ENCODE peak calls at places on chromosomes 6 and 20, in nine cellular contexts. One of them, this sample, is unnamed.
A peak's percentile ranks its signal among the peaks of the same experiment; 100 is the strongest.

GRCh38 chr20:8372819-8373218 is 240.8 kb downstream of the PLCB1 start:
- DNase-seq in CD8-positive, alpha-beta memory T cell: no peak
- DNase-seq in AG04450: no peak
- DNase-seq in heart right ventricle: no peak
- DNase-seq in cardiac muscle cell: no peak
- DNase-seq in dorsolateral prefrontal cortex: no peak
- DNase-seq in PC-3: no peak
- DNase-seq in SK-N-SH: peak; percentile 36
- DNase-seq in pancreas: no peak
- DNase-seq in this sample: no peak

GRCh38 chr6:107656381-107656780 is 166.5 kb downstream of the SOBP start:
- DNase-seq in CD8-positive, alpha-beta memory T cell: no peak
- DNase-seq in AG04450: no peak
- DNase-seq in heart right ventricle: no peak
- DNase-seq in dorsolateral prefrontal cortex: no peak
- DNase-seq in pancreas: no peak
- DNase-seq in SK-N-SH: no peak
- DNase-seq in PC-3: no peak
- DNase-seq in cardiac muscle cell: no peak
- DNase-seq in this sample: no peak

GRCh38 chr6:108737594-108738546 is 110.4 kb upstream of the ARMC2 start:
- DNase-seq in AG04450: peak; percentile 82
- DNase-seq in SK-N-SH: no peak
- DNase-seq in PC-3: peak; percentile 90
- DNase-seq in CD8-positive, alpha-beta memory T cell: no peak
- DNase-seq in heart right ventricle: peak; percentile 38
- DNase-seq in pancreas: no peak
- DNase-seq in dorsolateral prefrontal cortex: peak; percentile 54
- DNase-seq in cardiac muscle cell: peak; percentile 89
- DNase-seq in this sample: peak; percentile 94

GRCh38 chr6:46039646-46040045 is 24.0 kb upstream of the CLIC5 start:
- DNase-seq in cardiac muscle cell: no peak
- DNase-seq in heart right ventricle: no peak
- DNase-seq in pancreas: no peak
- DNase-seq in CD8-positive, alpha-beta memory T cell: no peak
- DNase-seq in AG04450: no peak
- DNase-seq in dorsolateral prefrontal cortex: no peak
- DNase-seq in PC-3: no peak
- DNase-seq in SK-N-SH: no peak
- DNase-seq in this sample: no peak

GRCh38 chr20:44019638-44020335 is 105.1 kb downstream of the TOX2 start:
- DNase-seq in heart right ventricle: no peak
- DNase-seq in cardiac muscle cell: peak; percentile 42
- DNase-seq in dorsolateral prefrontal cortex: no peak
- DNase-seq in pancreas: no peak
- DNase-seq in AG04450: no peak
- DNase-seq in SK-N-SH: no peak
- DNase-seq in PC-3: peak; percentile 45
- DNase-seq in CD8-positive, alpha-beta memory T cell: no peak
- DNase-seq in this sample: no peak

GRCh38 chr6:46184114-46184513 is 13.3 kb upstream of the ENPP5 start:
- DNase-seq in AG04450: peak; percentile 27
- DNase-seq in PC-3: peak; percentile 91
- DNase-seq in heart right ventricle: no peak
- DNase-seq in pancreas: no peak
- DNase-seq in dorsolateral prefrontal cortex: no peak
- DNase-seq in SK-N-SH: no peak
- DNase-seq in CD8-positive, alpha-beta memory T cell: no peak
- DNase-seq in cardiac muscle cell: peak; percentile 89
- DNase-seq in this sample: no peak

GRCh38 chr6:98470821-98471220 is 363.6 kb upstream of the POU3F2 start:
- DNase-seq in heart right ventricle: no peak
- DNase-seq in pancreas: no peak
- DNase-seq in CD8-positive, alpha-beta memory T cell: no peak
- DNase-seq in PC-3: no peak
- DNase-seq in dorsolateral prefrontal cortex: no peak
- DNase-seq in AG04450: no peak
- DNase-seq in cardiac muscle cell: no peak
- DNase-seq in SK-N-SH: no peak
- DNase-seq in this sample: no peak

GRCh38 chr6:151704383-151704782 is 103.1 kb upstream of the ESR1 start:
- DNase-seq in heart right ventricle: no peak
- DNase-seq in CD8-positive, alpha-beta memory T cell: no peak
- DNase-seq in PC-3: no peak
- DNase-seq in dorsolateral prefrontal cortex: no peak
- DNase-seq in AG04450: no peak
- DNase-seq in pancreas: no peak
- DNase-seq in cardiac muscle cell: no peak
- DNase-seq in SK-N-SH: no peak
- DNase-seq in this sample: no peak

GRCh38 chr20:8399963-8400362 is 267.9 kb downstream of the PLCB1 start:
- DNase-seq in heart right ventricle: no peak
- DNase-seq in pancreas: no peak
- DNase-seq in CD8-positive, alpha-beta memory T cell: no peak
- DNase-seq in PC-3: no peak
- DNase-seq in dorsolateral prefrontal cortex: no peak
- DNase-seq in SK-N-SH: no peak
- DNase-seq in cardiac muscle cell: no peak
- DNase-seq in AG04450: no peak
- DNase-seq in this sample: no peak

GRCh38 chr6:14896475-14896874 is 349.4 kb upstream of the JARID2 start:
- DNase-seq in CD8-positive, alpha-beta memory T cell: no peak
- DNase-seq in cardiac muscle cell: no peak
- DNase-seq in pancreas: no peak
- DNase-seq in PC-3: no peak
- DNase-seq in heart right ventricle: no peak
- DNase-seq in dorsolateral prefrontal cortex: no peak
- DNase-seq in AG04450: no peak
- DNase-seq in SK-N-SH: no peak
- DNase-seq in this sample: no peak

GRCh38 chr6:37265031-37265430 is 7.1 kb upstream of the TMEM217 start:
- DNase-seq in pancreas: no peak
- DNase-seq in cardiac muscle cell: no peak
- DNase-seq in dorsolateral prefrontal cortex: no peak
- DNase-seq in CD8-positive, alpha-beta memory T cell: no peak
- DNase-seq in heart right ventricle: no peak
- DNase-seq in PC-3: no peak
- DNase-seq in SK-N-SH: no peak
- DNase-seq in AG04450: no peak
- DNase-seq in this sample: no peak

GRCh38 chr6:134002821-134003220 is 49.6 kb downstream of the SLC2A12 start:
- DNase-seq in dorsolateral prefrontal cortex: no peak
- DNase-seq in AG04450: no peak
- DNase-seq in heart right ventricle: no peak
- DNase-seq in pancreas: no peak
- DNase-seq in CD8-positive, alpha-beta memory T cell: no peak
- DNase-seq in SK-N-SH: no peak
- DNase-seq in cardiac muscle cell: no peak
- DNase-seq in PC-3: no peak
- DNase-seq in this sample: no peak

GRCh38 chr6:152378154-152378553 is 259.0 kb downstream of the SYNE1 start:
- DNase-seq in cardiac muscle cell: no peak
- DNase-seq in pancreas: no peak
- DNase-seq in dorsolateral prefrontal cortex: no peak
- DNase-seq in CD8-positive, alpha-beta memory T cell: no peak
- DNase-seq in AG04450: no peak
- DNase-seq in PC-3: peak; percentile 85
- DNase-seq in SK-N-SH: no peak
- DNase-seq in heart right ventricle: no peak
- DNase-seq in this sample: no peak

GRCh38 chr6:100101656-100102055 is 107.6 kb upstream of the MCHR2 start:
- DNase-seq in CD8-positive, alpha-beta memory T cell: no peak
- DNase-seq in PC-3: peak; percentile 77
- DNase-seq in dorsolateral prefrontal cortex: no peak
- DNase-seq in AG04450: no peak
- DNase-seq in cardiac muscle cell: no peak
- DNase-seq in pancreas: no peak
- DNase-seq in SK-N-SH: no peak
- DNase-seq in heart right ventricle: no peak
- DNase-seq in this sample: no peak

GRCh38 chr6:69622924-69623323 is 173.9 kb downstream of the LMBRD1 start:
- DNase-seq in cardiac muscle cell: no peak
- DNase-seq in CD8-positive, alpha-beta memory T cell: no peak
- DNase-seq in dorsolateral prefrontal cortex: no peak
- DNase-seq in PC-3: no peak
- DNase-seq in heart right ventricle: no peak
- DNase-seq in SK-N-SH: no peak
- DNase-seq in AG04450: no peak
- DNase-seq in pancreas: no peak
- DNase-seq in this sample: no peak

GRCh38 chr6:149492798-149493165 is 8.0 kb upstream of the ZC3H12D start:
- DNase-seq in PC-3: no peak
- DNase-seq in dorsolateral prefrontal cortex: no peak
- DNase-seq in heart right ventricle: no peak
- DNase-seq in SK-N-SH: no peak
- DNase-seq in pancreas: no peak
- DNase-seq in CD8-positive, alpha-beta memory T cell: no peak
- DNase-seq in AG04450: no peak
- DNase-seq in cardiac muscle cell: no peak
- DNase-seq in this sample: no peak
- H3K27ac ChIP-seq in PC-3: no peak overlapping the region
- H3K27ac ChIP-seq in dorsolateral prefrontal cortex: no peak overlapping the region
- H3K27ac ChIP-seq in heart right ventricle: no peak overlapping the region
- H3K27ac ChIP-seq in SK-N-SH: no peak overlapping the region
- H3K27ac ChIP-seq in pancreas: no peak overlapping the region
- H3K27ac ChIP-seq in CD8-positive, alpha-beta memory T cell: no peak overlapping the region
- H3K27ac ChIP-seq in AG04450: no peak overlapping the region
- H3K27ac ChIP-seq in cardiac muscle cell: no peak overlapping the region
- H3K27ac ChIP-seq in this sample: no peak overlapping the region

GRCh38 chr20:24953621-24954133 is 4.6 kb downstream of the CST7 start:
- DNase-seq in pancreas: no peak
- DNase-seq in cardiac muscle cell: no peak
- DNase-seq in heart right ventricle: no peak
- DNase-seq in CD8-positive, alpha-beta memory T cell: no peak
- DNase-seq in dorsolateral prefrontal cortex: no peak
- DNase-seq in SK-N-SH: no peak
- DNase-seq in PC-3: no peak
- DNase-seq in AG04450: no peak
- DNase-seq in this sample: no peak

GRCh38 chr20:24954151-24954550 is 5.1 kb downstream of the CST7 start:
- DNase-seq in heart right ventricle: no peak
- DNase-seq in SK-N-SH: no peak
- DNase-seq in CD8-positive, alpha-beta memory T cell: no peak
- DNase-seq in cardiac muscle cell: no peak
- DNase-seq in AG04450: no peak
- DNase-seq in PC-3: no peak
- DNase-seq in dorsolateral prefrontal cortex: no peak
- DNase-seq in pancreas: no peak
- DNase-seq in this sample: no peak

GRCh38 chr20:24955045-24955444 is 6.0 kb downstream of the CST7 start:
- DNase-seq in PC-3: no peak
- DNase-seq in heart right ventricle: no peak
- DNase-seq in CD8-positive, alpha-beta memory T cell: peak; percentile 38
- DNase-seq in cardiac muscle cell: no peak
- DNase-seq in AG04450: no peak
- DNase-seq in pancreas: no peak
- DNase-seq in dorsolateral prefrontal cortex: no peak
- DNase-seq in SK-N-SH: no peak
- DNase-seq in this sample: no peak

GRCh38 chr20:24957326-24957996 is 8.4 kb downstream of the CST7 start:
- DNase-seq in heart right ventricle: no peak
- DNase-seq in dorsolateral prefrontal cortex: no peak
- DNase-seq in AG04450: no peak
- DNase-seq in SK-N-SH: no peak
- DNase-seq in pancreas: no peak
- DNase-seq in PC-3: no peak
- DNase-seq in cardiac muscle cell: no peak
- DNase-seq in CD8-positive, alpha-beta memory T cell: no peak
- DNase-seq in this sample: no peak

GRCh38 chr20:24956001-24956761 is 7.1 kb downstream of the CST7 start:
- DNase-seq in cardiac muscle cell: no peak
- DNase-seq in dorsolateral prefrontal cortex: no peak
- DNase-seq in AG04450: no peak
- DNase-seq in SK-N-SH: no peak
- DNase-seq in pancreas: no peak
- DNase-seq in CD8-positive, alpha-beta memory T cell: no peak
- DNase-seq in heart right ventricle: no peak
- DNase-seq in PC-3: no peak
- DNase-seq in this sample: no peak
- H3K27ac ChIP-seq in cardiac muscle cell: no peak overlapping the region
- H3K27ac ChIP-seq in dorsolateral prefrontal cortex: no peak overlapping the region
- H3K27ac ChIP-seq in AG04450: no peak overlapping the region
- H3K27ac ChIP-seq in SK-N-SH: no peak overlapping the region
- H3K27ac ChIP-seq in pancreas: no peak overlapping the region
- H3K27ac ChIP-seq in CD8-positive, alpha-beta memory T cell: no peak overlapping the region
- H3K27ac ChIP-seq in heart right ventricle: no peak overlapping the region
- H3K27ac ChIP-seq in PC-3: no peak overlapping the region
- H3K27ac ChIP-seq in this sample: no peak overlapping the region

GRCh38 chr6:75286955-75287354 is 2.4 kb upstream of the TMEM30A start:
- DNase-seq in cardiac muscle cell: no peak
- DNase-seq in dorsolateral prefrontal cortex: no peak
- DNase-seq in CD8-positive, alpha-beta memory T cell: no peak
- DNase-seq in pancreas: no peak
- DNase-seq in PC-3: no peak
- DNase-seq in SK-N-SH: no peak
- DNase-seq in heart right ventricle: no peak
- DNase-seq in AG04450: no peak
- DNase-seq in this sample: no peak
- H3K27ac ChIP-seq in cardiac muscle cell: peak overlapping the region; percentile 20
- H3K27ac ChIP-seq in dorsolateral prefrontal cortex: no peak overlapping the region
- H3K27ac ChIP-seq in CD8-positive, alpha-beta memory T cell: no peak overlapping the region
- H3K27ac ChIP-seq in pancreas: no peak overlapping the region
- H3K27ac ChIP-seq in PC-3: no peak overlapping the region
- H3K27ac ChIP-seq in SK-N-SH: no peak overlapping the region
- H3K27ac ChIP-seq in heart right ventricle: no peak overlapping the region
- H3K27ac ChIP-seq in AG04450: no peak overlapping the region
- H3K27ac ChIP-seq in this sample: peak overlapping the region; percentile 27

GRCh38 chr6:138188278-138188923 is 26.7 kb downstream of the ARFGEF3 start:
- DNase-seq in CD8-positive, alpha-beta memory T cell: no peak
- DNase-seq in SK-N-SH: no peak
- DNase-seq in cardiac muscle cell: no peak
- DNase-seq in AG04450: no peak
- DNase-seq in pancreas: no peak
- DNase-seq in dorsolateral prefrontal cortex: no peak
- DNase-seq in PC-3: peak; percentile 24
- DNase-seq in heart right ventricle: no peak
- DNase-seq in this sample: peak; percentile 29

GRCh38 chr6:138183792-138184134 is 22.0 kb downstream of the ARFGEF3 start:
- DNase-seq in pancreas: no peak
- DNase-seq in AG04450: no peak
- DNase-seq in PC-3: no peak
- DNase-seq in heart right ventricle: no peak
- DNase-seq in SK-N-SH: no peak
- DNase-seq in dorsolateral prefrontal cortex: no peak
- DNase-seq in CD8-positive, alpha-beta memory T cell: no peak
- DNase-seq in cardiac muscle cell: no peak
- DNase-seq in this sample: no peak

GRCh38 chr6:138184230-138184629 is 22.5 kb downstream of the ARFGEF3 start:
- DNase-seq in cardiac muscle cell: no peak
- DNase-seq in pancreas: no peak
- DNase-seq in dorsolateral prefrontal cortex: no peak
- DNase-seq in SK-N-SH: no peak
- DNase-seq in AG04450: no peak
- DNase-seq in PC-3: no peak
- DNase-seq in heart right ventricle: no peak
- DNase-seq in CD8-positive, alpha-beta memory T cell: no peak
- DNase-seq in this sample: no peak

GRCh38 chr6:138182939-138183791 is 21.4 kb downstream of the ARFGEF3 start:
- DNase-seq in heart right ventricle: no peak
- DNase-seq in pancreas: no peak
- DNase-seq in AG04450: no peak
- DNase-seq in PC-3: no peak
- DNase-seq in cardiac muscle cell: no peak
- DNase-seq in SK-N-SH: no peak
- DNase-seq in dorsolateral prefrontal cortex: peak; percentile 77
- DNase-seq in CD8-positive, alpha-beta memory T cell: no peak
- DNase-seq in this sample: no peak

GRCh38 chr6:138187156-138187555 is 25.4 kb downstream of the ARFGEF3 start:
- DNase-seq in dorsolateral prefrontal cortex: no peak
- DNase-seq in heart right ventricle: no peak
- DNase-seq in pancreas: no peak
- DNase-seq in CD8-positive, alpha-beta memory T cell: no peak
- DNase-seq in cardiac muscle cell: no peak
- DNase-seq in AG04450: no peak
- DNase-seq in PC-3: no peak
- DNase-seq in SK-N-SH: no peak
- DNase-seq in this sample: no peak
- H3K27ac ChIP-seq in dorsolateral prefrontal cortex: peak overlapping the region; percentile 83
- H3K27ac ChIP-seq in heart right ventricle: no peak overlapping the region
- H3K27ac ChIP-seq in pancreas: no peak overlapping the region
- H3K27ac ChIP-seq in CD8-positive, alpha-beta memory T cell: no peak overlapping the region
- H3K27ac ChIP-seq in cardiac muscle cell: no peak overlapping the region
- H3K27ac ChIP-seq in AG04450: no peak overlapping the region
- H3K27ac ChIP-seq in PC-3: no peak overlapping the region
- H3K27ac ChIP-seq in SK-N-SH: no peak overlapping the region
- H3K27ac ChIP-seq in this sample: no peak overlapping the region

This sample was measured in epithelial cell of prostate.